ENCODE peak calls at places on chromosomes 12 and 14, in eight cellular contexts. One of them, this sample, is unnamed.

GRCh38 chr12:96015672-96016071 is 19.5 kb upstream of the HAL start:
- ATAC-seq in activated CD4-positive, CD25-positive, alpha-beta regulatory T cell treated with anti-CD3 and anti-CD28 coated beads, Interleukin-2, amount 50 U/mL, for 24 hours: no peak
- ATAC-seq in HCT116: peak
- ATAC-seq in upper lobe of right lung: peak
- ATAC-seq in activated B cell treated with CpG ODN at 0.5 μM for 24 hours: no peak
- ATAC-seq in activated CD4-positive, alpha-beta T cell treated with anti-CD3 and anti-CD28 coated beads for 36 hours: no peak
- ATAC-seq in HepG2: peak
- ATAC-seq in gastroesophageal sphincter: peak
- ATAC-seq in this sample: no peak

GRCh38 chr12:75476076-75476475 is 4.5 kb upstream of the GLIPR1 start:
- ATAC-seq in upper lobe of right lung: no peak
- ATAC-seq in HCT116: no peak
- ATAC-seq in gastroesophageal sphincter: no peak
- ATAC-seq in activated B cell treated with CpG ODN at 0.5 μM for 24 hours: no peak
- ATAC-seq in activated CD4-positive, alpha-beta T cell treated with anti-CD3 and anti-CD28 coated beads for 36 hours: peak
- ATAC-seq in HepG2: no peak
- ATAC-seq in activated CD4-positive, CD25-positive, alpha-beta regulatory T cell treated with anti-CD3 and anti-CD28 coated beads, Interleukin-2, amount 50 U/mL, for 24 hours: no peak
- ATAC-seq in this sample: no peak

GRCh38 chr12:132543298-132544172 is 53.6 kb downstream of the FBRSL1 start:
- ATAC-seq in activated CD4-positive, CD25-positive, alpha-beta regulatory T cell treated with anti-CD3 and anti-CD28 coated beads, Interleukin-2, amount 50 U/mL, for 24 hours: no peak
- ATAC-seq in HCT116: no peak
- ATAC-seq in HepG2: no peak
- ATAC-seq in upper lobe of right lung: peak
- ATAC-seq in activated CD4-positive, alpha-beta T cell treated with anti-CD3 and anti-CD28 coated beads for 36 hours: no peak
- ATAC-seq in activated B cell treated with CpG ODN at 0.5 μM for 24 hours: no peak
- ATAC-seq in gastroesophageal sphincter: no peak
- ATAC-seq in this sample: no peak

GRCh38 chr12:103169-103981 is 36.8 kb downstream of the IQSEC3 start:
- ATAC-seq in activated CD4-positive, alpha-beta T cell treated with anti-CD3 and anti-CD28 coated beads for 36 hours: peak
- ATAC-seq in HCT116: peak
- ATAC-seq in HepG2: no peak
- ATAC-seq in upper lobe of right lung: no peak
- ATAC-seq in activated CD4-positive, CD25-positive, alpha-beta regulatory T cell treated with anti-CD3 and anti-CD28 coated beads, Interleukin-2, amount 50 U/mL, for 24 hours: no peak
- ATAC-seq in activated B cell treated with CpG ODN at 0.5 μM for 24 hours: no peak
- ATAC-seq in gastroesophageal sphincter: no peak
- ATAC-seq in this sample: no peak

GRCh38 chr12:8563383-8563782 is 22.7 kb upstream of the CLEC4E start:
- ATAC-seq in gastroesophageal sphincter: no peak
- ATAC-seq in activated CD4-positive, alpha-beta T cell treated with anti-CD3 and anti-CD28 coated beads for 36 hours: no peak
- ATAC-seq in HCT116: no peak
- ATAC-seq in activated B cell treated with CpG ODN at 0.5 μM for 24 hours: no peak
- ATAC-seq in upper lobe of right lung: no peak
- ATAC-seq in activated CD4-positive, CD25-positive, alpha-beta regulatory T cell treated with anti-CD3 and anti-CD28 coated beads, Interleukin-2, amount 50 U/mL, for 24 hours: no peak
- ATAC-seq in HepG2: no peak
- ATAC-seq in this sample: no peak

GRCh38 chr12:11446372-11446771 is 51.0 kb upstream of the PRB2 start:
- ATAC-seq in activated CD4-positive, alpha-beta T cell treated with anti-CD3 and anti-CD28 coated beads for 36 hours: no peak
- ATAC-seq in gastroesophageal sphincter: no peak
- ATAC-seq in HCT116: no peak
- ATAC-seq in activated B cell treated with CpG ODN at 0.5 μM for 24 hours: no peak
- ATAC-seq in activated CD4-positive, CD25-positive, alpha-beta regulatory T cell treated with anti-CD3 and anti-CD28 coated beads, Interleukin-2, amount 50 U/mL, for 24 hours: no peak
- ATAC-seq in HepG2: no peak
- ATAC-seq in upper lobe of right lung: no peak
- ATAC-seq in this sample: no peak

GRCh38 chr14:39069923-39070322 is 33.1 kb downstream of the SEC23A start:
- ATAC-seq in activated CD4-positive, alpha-beta T cell treated with anti-CD3 and anti-CD28 coated beads for 36 hours: no peak
- ATAC-seq in gastroesophageal sphincter: no peak
- ATAC-seq in HepG2: no peak
- ATAC-seq in activated CD4-positive, CD25-positive, alpha-beta regulatory T cell treated with anti-CD3 and anti-CD28 coated beads, Interleukin-2, amount 50 U/mL, for 24 hours: no peak
- ATAC-seq in HCT116: no peak
- ATAC-seq in upper lobe of right lung: no peak
- ATAC-seq in activated B cell treated with CpG ODN at 0.5 μM for 24 hours: no peak
- ATAC-seq in this sample: no peak

GRCh38 chr12:105485321-105485910 is 154.9 kb downstream of the C12orf75 start:
- ATAC-seq in upper lobe of right lung: peak
- ATAC-seq in HCT116: no peak
- ATAC-seq in activated CD4-positive, alpha-beta T cell treated with anti-CD3 and anti-CD28 coated beads for 36 hours: no peak
- ATAC-seq in HepG2: no peak
- ATAC-seq in activated CD4-positive, CD25-positive, alpha-beta regulatory T cell treated with anti-CD3 and anti-CD28 coated beads, Interleukin-2, amount 50 U/mL, for 24 hours: no peak
- ATAC-seq in activated B cell treated with CpG ODN at 0.5 μM for 24 hours: no peak
- ATAC-seq in gastroesophageal sphincter: peak
- ATAC-seq in this sample: no peak

GRCh38 chr14:60640859-60641721 is 8.2 kb downstream of the SIX1 start:
- ATAC-seq in HepG2: no peak
- ATAC-seq in activated CD4-positive, alpha-beta T cell treated with anti-CD3 and anti-CD28 coated beads for 36 hours: no peak
- ATAC-seq in upper lobe of right lung: no peak
- ATAC-seq in activated B cell treated with CpG ODN at 0.5 μM for 24 hours: no peak
- ATAC-seq in HCT116: no peak
- ATAC-seq in gastroesophageal sphincter: no peak
- ATAC-seq in activated CD4-positive, CD25-positive, alpha-beta regulatory T cell treated with anti-CD3 and anti-CD28 coated beads, Interleukin-2, amount 50 U/mL, for 24 hours: no peak
- ATAC-seq in this sample: no peak

GRCh38 chr14:94157195-94157594 is 16.9 kb upstream of the PPP4R4 start:
- ATAC-seq in activated CD4-positive, alpha-beta T cell treated with anti-CD3 and anti-CD28 coated beads for 36 hours: peak
- ATAC-seq in HCT116: no peak
- ATAC-seq in HepG2: no peak
- ATAC-seq in activated B cell treated with CpG ODN at 0.5 μM for 24 hours: no peak
- ATAC-seq in gastroesophageal sphincter: no peak
- ATAC-seq in activated CD4-positive, CD25-positive, alpha-beta regulatory T cell treated with anti-CD3 and anti-CD28 coated beads, Interleukin-2, amount 50 U/mL, for 24 hours: no peak
- ATAC-seq in upper lobe of right lung: peak
- ATAC-seq in this sample: no peak

GRCh38 chr12:124040737-124041136 is 67.7 kb downstream of the ZNF664 start:
- ATAC-seq in activated CD4-positive, alpha-beta T cell treated with anti-CD3 and anti-CD28 coated beads for 36 hours: no peak
- ATAC-seq in HCT116: no peak
- ATAC-seq in activated CD4-positive, CD25-positive, alpha-beta regulatory T cell treated with anti-CD3 and anti-CD28 coated beads, Interleukin-2, amount 50 U/mL, for 24 hours: no peak
- ATAC-seq in gastroesophageal sphincter: no peak
- ATAC-seq in activated B cell treated with CpG ODN at 0.5 μM for 24 hours: no peak
- ATAC-seq in upper lobe of right lung: no peak
- ATAC-seq in HepG2: no peak
- ATAC-seq in this sample: no peak

GRCh38 chr14:68686212-68686478 is 106.7 kb downstream of the ZFP36L1 start:
- ATAC-seq in activated B cell treated with CpG ODN at 0.5 μM for 24 hours: no peak
- ATAC-seq in upper lobe of right lung: no peak
- ATAC-seq in HepG2: no peak
- ATAC-seq in gastroesophageal sphincter: no peak
- ATAC-seq in activated CD4-positive, CD25-positive, alpha-beta regulatory T cell treated with anti-CD3 and anti-CD28 coated beads, Interleukin-2, amount 50 U/mL, for 24 hours: no peak
- ATAC-seq in activated CD4-positive, alpha-beta T cell treated with anti-CD3 and anti-CD28 coated beads for 36 hours: no peak
- ATAC-seq in HCT116: no peak
- ATAC-seq in this sample: no peak

GRCh38 chr14:65832431-65833253 is 420.1 kb downstream of the FUT8 start:
- ATAC-seq in gastroesophageal sphincter: no peak
- ATAC-seq in HCT116: peak
- ATAC-seq in HepG2: peak
- ATAC-seq in upper lobe of right lung: no peak
- ATAC-seq in activated CD4-positive, alpha-beta T cell treated with anti-CD3 and anti-CD28 coated beads for 36 hours: no peak
- ATAC-seq in activated CD4-positive, CD25-positive, alpha-beta regulatory T cell treated with anti-CD3 and anti-CD28 coated beads, Interleukin-2, amount 50 U/mL, for 24 hours: no peak
- ATAC-seq in activated B cell treated with CpG ODN at 0.5 μM for 24 hours: no peak
- ATAC-seq in this sample: no peak

GRCh38 chr12:67721216-67721615 is 72.7 kb downstream of the DYRK2 start:
- ATAC-seq in HepG2: no peak
- ATAC-seq in activated B cell treated with CpG ODN at 0.5 μM for 24 hours: no peak
- ATAC-seq in HCT116: no peak
- ATAC-seq in activated CD4-positive, alpha-beta T cell treated with anti-CD3 and anti-CD28 coated beads for 36 hours: no peak
- ATAC-seq in gastroesophageal sphincter: peak
- ATAC-seq in activated CD4-positive, CD25-positive, alpha-beta regulatory T cell treated with anti-CD3 and anti-CD28 coated beads, Interleukin-2, amount 50 U/mL, for 24 hours: no peak
- ATAC-seq in upper lobe of right lung: peak
- ATAC-seq in this sample: no peak

GRCh38 chr12:25121916-25122315 is 73.0 kb downstream of the DNAI7 start:
- ATAC-seq in HCT116: no peak
- ATAC-seq in activated CD4-positive, alpha-beta T cell treated with anti-CD3 and anti-CD28 coated beads for 36 hours: peak
- ATAC-seq in upper lobe of right lung: no peak
- ATAC-seq in activated B cell treated with CpG ODN at 0.5 μM for 24 hours: no peak
- ATAC-seq in HepG2: no peak
- ATAC-seq in gastroesophageal sphincter: no peak
- ATAC-seq in activated CD4-positive, CD25-positive, alpha-beta regulatory T cell treated with anti-CD3 and anti-CD28 coated beads, Interleukin-2, amount 50 U/mL, for 24 hours: no peak
- ATAC-seq in this sample: no peak

GRCh38 chr12:96249196-96250118 is 55.3 kb downstream of the ELK3 start:
- ATAC-seq in HCT116: peak
- ATAC-seq in gastroesophageal sphincter: peak
- ATAC-seq in activated CD4-positive, alpha-beta T cell treated with anti-CD3 and anti-CD28 coated beads for 36 hours: no peak
- ATAC-seq in HepG2: no peak
- ATAC-seq in activated CD4-positive, CD25-positive, alpha-beta regulatory T cell treated with anti-CD3 and anti-CD28 coated beads, Interleukin-2, amount 50 U/mL, for 24 hours: no peak
- ATAC-seq in activated B cell treated with CpG ODN at 0.5 μM for 24 hours: no peak
- ATAC-seq in upper lobe of right lung: peak
- ATAC-seq in this sample: no peak

GRCh38 chr14:100155881-100156645 is 3.4 kb downstream of the DEGS2 start:
- ATAC-seq in HCT116: no peak
- ATAC-seq in HepG2: peak
- ATAC-seq in activated B cell treated with CpG ODN at 0.5 μM for 24 hours: no peak
- ATAC-seq in gastroesophageal sphincter: no peak
- ATAC-seq in upper lobe of right lung: no peak
- ATAC-seq in activated CD4-positive, CD25-positive, alpha-beta regulatory T cell treated with anti-CD3 and anti-CD28 coated beads, Interleukin-2, amount 50 U/mL, for 24 hours: no peak
- ATAC-seq in activated CD4-positive, alpha-beta T cell treated with anti-CD3 and anti-CD28 coated beads for 36 hours: no peak
- ATAC-seq in this sample: no peak

GRCh38 chr12:64583395-64584172 is 26.7 kb upstream of the RASSF3 start:
- ATAC-seq in activated CD4-positive, alpha-beta T cell treated with anti-CD3 and anti-CD28 coated beads for 36 hours: peak
- ATAC-seq in activated B cell treated with CpG ODN at 0.5 μM for 24 hours: no peak
- ATAC-seq in gastroesophageal sphincter: no peak
- ATAC-seq in activated CD4-positive, CD25-positive, alpha-beta regulatory T cell treated with anti-CD3 and anti-CD28 coated beads, Interleukin-2, amount 50 U/mL, for 24 hours: no peak
- ATAC-seq in HepG2: peak
- ATAC-seq in HCT116: no peak
- ATAC-seq in upper lobe of right lung: peak
- ATAC-seq in this sample: no peak

GRCh38 chr12:49809369-49810158 is 18.6 kb downstream of the NCKAP5L start:
- ATAC-seq in activated CD4-positive, alpha-beta T cell treated with anti-CD3 and anti-CD28 coated beads for 36 hours: no peak
- ATAC-seq in HCT116: no peak
- ATAC-seq in activated CD4-positive, CD25-positive, alpha-beta regulatory T cell treated with anti-CD3 and anti-CD28 coated beads, Interleukin-2, amount 50 U/mL, for 24 hours: no peak
- ATAC-seq in upper lobe of right lung: peak
- ATAC-seq in HepG2: no peak
- ATAC-seq in gastroesophageal sphincter: peak
- ATAC-seq in activated B cell treated with CpG ODN at 0.5 μM for 24 hours: no peak
- ATAC-seq in this sample: no peak

GRCh38 chr12:34124608-34125007 is 102.3 kb downstream of the ALG10 start:
- ATAC-seq in upper lobe of right lung: no peak
- ATAC-seq in gastroesophageal sphincter: no peak
- ATAC-seq in activated CD4-positive, alpha-beta T cell treated with anti-CD3 and anti-CD28 coated beads for 36 hours: no peak
- ATAC-seq in activated B cell treated with CpG ODN at 0.5 μM for 24 hours: no peak
- ATAC-seq in HCT116: no peak
- ATAC-seq in activated CD4-positive, CD25-positive, alpha-beta regulatory T cell treated with anti-CD3 and anti-CD28 coated beads, Interleukin-2, amount 50 U/mL, for 24 hours: no peak
- ATAC-seq in HepG2: no peak
- ATAC-seq in this sample: no peak

This sample was measured in stimulated activated memory B cell treated with anti-CD40 and anti-IgM and Interleukin-4, amounts not matched to agents 10 μg/mL and 1 μg/mL and 100 μg/mL, for 72 hours.